ENCODE peak calls at places on chromosome 11, in six cellular contexts. One of them, this sample, is unnamed.

GRCh38 chr11:63966444-63966843 is 8.0 kb upstream of the COX8A start:
- DNase-seq in coronary artery: no peak
- DNase-seq in GM10248: no peak
- DNase-seq in CD8-positive, alpha-beta T cell: no peak
- DNase-seq in fibroblast of mammary gland: no peak
- DNase-seq in astrocyte: no peak
- DNase-seq in this sample: no peak

GRCh38 chr11:97570636-97571035 is 1180.8 kb downstream of the JRKL start:
- DNase-seq in coronary artery: no peak
- DNase-seq in GM10248: no peak
- DNase-seq in CD8-positive, alpha-beta T cell: no peak
- DNase-seq in fibroblast of mammary gland: no peak
- DNase-seq in astrocyte: no peak
- DNase-seq in this sample: no peak

GRCh38 chr11:6755303-6755952 is 16.3 kb downstream of the OR2AG2 start:
- DNase-seq in coronary artery: no peak
- DNase-seq in GM10248: peak; percentile 46
- DNase-seq in CD8-positive, alpha-beta T cell: peak; percentile 47
- DNase-seq in fibroblast of mammary gland: peak; percentile 43
- DNase-seq in astrocyte: no peak
- DNase-seq in this sample: no peak

GRCh38 chr11:63564785-63565350 is 1.7 kb upstream of the PLAAT2 start:
- DNase-seq in coronary artery: no peak
- DNase-seq in GM10248: no peak
- DNase-seq in CD8-positive, alpha-beta T cell: no peak
- DNase-seq in fibroblast of mammary gland: no peak
- DNase-seq in astrocyte: no peak
- DNase-seq in this sample: no peak

GRCh38 chr11:2913029-2913431 is 16.2 kb downstream of the PHLDA2 start:
- DNase-seq in coronary artery: no peak
- DNase-seq in GM10248: no peak
- DNase-seq in CD8-positive, alpha-beta T cell: no peak
- DNase-seq in fibroblast of mammary gland: peak; percentile 45
- DNase-seq in astrocyte: no peak
- DNase-seq in this sample: no peak

GRCh38 chr11:27720277-27720830 is 20.1 kb upstream of the BDNF start:
- DNase-seq in coronary artery: no peak
- DNase-seq in GM10248: peak; percentile 37
- DNase-seq in CD8-positive, alpha-beta T cell: no peak
- DNase-seq in fibroblast of mammary gland: peak; percentile 54
- DNase-seq in astrocyte: no peak
- DNase-seq in this sample: peak; percentile 27

GRCh38 chr11:2796508-2797180 is 88.9 kb downstream of the CDKN1C start:
- DNase-seq in coronary artery: peak; percentile 68
- DNase-seq in GM10248: no peak
- DNase-seq in CD8-positive, alpha-beta T cell: no peak
- DNase-seq in fibroblast of mammary gland: no peak
- DNase-seq in astrocyte: no peak
- DNase-seq in this sample: peak; percentile 9

GRCh38 chr11:94020777-94021615 is at the start of gene HEPHL1:
- DNase-seq in coronary artery: no peak
- DNase-seq in GM10248: no peak
- DNase-seq in CD8-positive, alpha-beta T cell: no peak
- DNase-seq in fibroblast of mammary gland: no peak
- DNase-seq in astrocyte: peak; percentile 29
- DNase-seq in this sample: no peak

GRCh38 chr11:119320593-119321524 is 3.9 kb upstream of the MCAM start:
- DNase-seq in coronary artery: peak; percentile 85
- DNase-seq in GM10248: peak; percentile 85
- DNase-seq in CD8-positive, alpha-beta T cell: peak; percentile 55
- DNase-seq in fibroblast of mammary gland: peak; percentile 25
- DNase-seq in astrocyte: peak; percentile 48
- DNase-seq in this sample: peak; percentile 86

GRCh38 chr11:94586978-94587377 is 19.8 kb downstream of the PIWIL4 start:
- DNase-seq in coronary artery: no peak
- DNase-seq in GM10248: no peak
- DNase-seq in CD8-positive, alpha-beta T cell: no peak
- DNase-seq in fibroblast of mammary gland: no peak
- DNase-seq in astrocyte: no peak
- DNase-seq in this sample: no peak

GRCh38 chr11:3854977-3855807 is at the start of gene STIM1:
- DNase-seq in coronary artery: peak; percentile 96
- DNase-seq in GM10248: peak; percentile 91
- DNase-seq in CD8-positive, alpha-beta T cell: peak; percentile 98
- DNase-seq in fibroblast of mammary gland: peak; percentile 90
- DNase-seq in astrocyte: peak; percentile 76
- DNase-seq in this sample: peak; percentile 96

GRCh38 chr11:83649468-83649915 is 363.3 kb upstream of the CCDC90B start:
- DNase-seq in coronary artery: no peak
- DNase-seq in GM10248: no peak
- DNase-seq in CD8-positive, alpha-beta T cell: no peak
- DNase-seq in fibroblast of mammary gland: no peak
- DNase-seq in astrocyte: no peak
- DNase-seq in this sample: no peak

GRCh38 chr11:8332196-8332595 is 68.5 kb upstream of the LMO1 start:
- DNase-seq in coronary artery: no peak
- DNase-seq in GM10248: peak; percentile 49
- DNase-seq in CD8-positive, alpha-beta T cell: no peak
- DNase-seq in fibroblast of mammary gland: no peak
- DNase-seq in astrocyte: no peak
- DNase-seq in this sample: no peak

GRCh38 chr11:12235549-12235944 is 125.2 kb downstream of the MICAL2 start:
- DNase-seq in coronary artery: no peak
- DNase-seq in GM10248: no peak
- DNase-seq in CD8-positive, alpha-beta T cell: no peak
- DNase-seq in fibroblast of mammary gland: peak; percentile 35
- DNase-seq in astrocyte: no peak
- DNase-seq in this sample: no peak

GRCh38 chr11:65506770-65507485 is 8.1 kb downstream of the MALAT1 start:
- DNase-seq in coronary artery: peak; percentile 83
- DNase-seq in GM10248: no peak
- DNase-seq in CD8-positive, alpha-beta T cell: peak; percentile 60
- DNase-seq in fibroblast of mammary gland: peak; percentile 97
- DNase-seq in astrocyte: peak; percentile 61
- DNase-seq in this sample: no peak

GRCh38 chr11:46183819-46184218 is 62.6 kb upstream of the PHF21A start:
- DNase-seq in coronary artery: no peak
- DNase-seq in GM10248: no peak
- DNase-seq in CD8-positive, alpha-beta T cell: no peak
- DNase-seq in fibroblast of mammary gland: peak; percentile 57
- DNase-seq in astrocyte: peak; percentile 76
- DNase-seq in this sample: no peak

GRCh38 chr11:70557742-70558485 is 159.6 kb downstream of the CTTN start:
- DNase-seq in coronary artery: no peak
- DNase-seq in GM10248: no peak
- DNase-seq in CD8-positive, alpha-beta T cell: no peak
- DNase-seq in fibroblast of mammary gland: no peak
- DNase-seq in astrocyte: peak; percentile 23
- DNase-seq in this sample: no peak

GRCh38 chr11:33000181-33000580 is 15.5 kb upstream of the DEPDC7 start:
- DNase-seq in coronary artery: no peak
- DNase-seq in GM10248: no peak
- DNase-seq in CD8-positive, alpha-beta T cell: no peak
- DNase-seq in fibroblast of mammary gland: peak; percentile 72
- DNase-seq in astrocyte: peak; percentile 87
- DNase-seq in this sample: no peak

GRCh38 chr11:66318576-66318970 is 1.7 kb upstream of the CD248 start:
- DNase-seq in coronary artery: no peak
- DNase-seq in GM10248: no peak
- DNase-seq in CD8-positive, alpha-beta T cell: no peak
- DNase-seq in fibroblast of mammary gland: peak; percentile 87
- DNase-seq in astrocyte: no peak
- DNase-seq in this sample: no peak

GRCh38 chr11:112659185-112659584 is 302.0 kb upstream of the NCAM1 start:
- DNase-seq in coronary artery: no peak
- DNase-seq in GM10248: no peak
- DNase-seq in CD8-positive, alpha-beta T cell: no peak
- DNase-seq in fibroblast of mammary gland: no peak
- DNase-seq in astrocyte: no peak
- DNase-seq in this sample: no peak

GRCh38 chr11:120811199-120811598 is 212.7 kb upstream of the TBCEL start:
- DNase-seq in coronary artery: no peak
- DNase-seq in GM10248: no peak
- DNase-seq in CD8-positive, alpha-beta T cell: no peak
- DNase-seq in fibroblast of mammary gland: no peak
- DNase-seq in astrocyte: no peak
- DNase-seq in this sample: no peak

GRCh38 chr11:114956565-114956964 is 278.2 kb downstream of the NXPE2 start:
- DNase-seq in coronary artery: no peak
- DNase-seq in GM10248: no peak
- DNase-seq in CD8-positive, alpha-beta T cell: no peak
- DNase-seq in fibroblast of mammary gland: no peak
- DNase-seq in astrocyte: no peak
- DNase-seq in this sample: no peak

GRCh38 chr11:114953039-114953438 is 274.7 kb downstream of the NXPE2 start:
- DNase-seq in coronary artery: no peak
- DNase-seq in GM10248: no peak
- DNase-seq in CD8-positive, alpha-beta T cell: no peak
- DNase-seq in fibroblast of mammary gland: no peak
- DNase-seq in astrocyte: no peak
- DNase-seq in this sample: no peak
- TF ChIP-seq CTCF in coronary artery: no peak
- TF ChIP-seq CTCF in GM10248: no peak
- TF ChIP-seq CTCF in CD8-positive, alpha-beta T cell: no peak
- TF ChIP-seq CTCF in fibroblast of mammary gland: no peak
- TF ChIP-seq CTCF in astrocyte: no peak
- TF ChIP-seq CTCF in this sample: no peak

DNA sequence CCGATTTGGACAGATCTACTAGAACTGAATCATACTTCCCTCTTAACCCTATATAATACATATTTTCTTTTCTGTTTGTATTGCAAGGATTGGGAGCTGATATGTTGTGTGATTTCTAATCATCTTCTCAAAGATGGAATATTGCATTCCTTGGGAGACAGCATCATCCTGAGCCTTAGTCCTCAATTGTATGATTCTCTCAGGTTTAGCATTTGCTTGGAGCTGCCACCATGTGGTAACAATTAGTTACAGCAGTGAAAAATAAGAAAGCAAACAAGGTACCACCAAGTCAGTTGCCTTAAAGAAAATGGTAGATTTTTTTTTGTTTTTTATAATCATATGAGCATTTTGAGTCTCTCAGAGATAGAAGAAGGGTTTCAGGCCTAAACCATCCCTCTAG is 11.9 kb downstream of the SNX19 start:
- DNase-seq in coronary artery: no peak
- DNase-seq in GM10248: no peak
- DNase-seq in CD8-positive, alpha-beta T cell: no peak
- DNase-seq in fibroblast of mammary gland: peak; percentile 35
- DNase-seq in astrocyte: no peak
- DNase-seq in this sample: no peak
- TF ChIP-seq CTCF in coronary artery: no peak
- TF ChIP-seq CTCF in GM10248: peak; percentile 26
- TF ChIP-seq CTCF in CD8-positive, alpha-beta T cell: no peak
- TF ChIP-seq CTCF in fibroblast of mammary gland: peak; percentile 43
- TF ChIP-seq CTCF in astrocyte: peak; percentile 25
- TF ChIP-seq CTCF in this sample: peak; percentile 13

GRCh38 chr11:79400717-79401330 is 40.0 kb downstream of the TENM4 start:
- DNase-seq in coronary artery: no peak
- DNase-seq in GM10248: peak; percentile 29
- DNase-seq in CD8-positive, alpha-beta T cell: no peak
- DNase-seq in fibroblast of mammary gland: peak; percentile 57
- DNase-seq in astrocyte: no peak
- DNase-seq in this sample: no peak
- TF ChIP-seq CTCF in coronary artery: peak; percentile 43
- TF ChIP-seq CTCF in GM10248: peak; percentile 63
- TF ChIP-seq CTCF in CD8-positive, alpha-beta T cell: no peak
- TF ChIP-seq CTCF in fibroblast of mammary gland: peak; percentile 77
- TF ChIP-seq CTCF in astrocyte: peak; percentile 49
- TF ChIP-seq CTCF in this sample: peak; percentile 54

DNA sequence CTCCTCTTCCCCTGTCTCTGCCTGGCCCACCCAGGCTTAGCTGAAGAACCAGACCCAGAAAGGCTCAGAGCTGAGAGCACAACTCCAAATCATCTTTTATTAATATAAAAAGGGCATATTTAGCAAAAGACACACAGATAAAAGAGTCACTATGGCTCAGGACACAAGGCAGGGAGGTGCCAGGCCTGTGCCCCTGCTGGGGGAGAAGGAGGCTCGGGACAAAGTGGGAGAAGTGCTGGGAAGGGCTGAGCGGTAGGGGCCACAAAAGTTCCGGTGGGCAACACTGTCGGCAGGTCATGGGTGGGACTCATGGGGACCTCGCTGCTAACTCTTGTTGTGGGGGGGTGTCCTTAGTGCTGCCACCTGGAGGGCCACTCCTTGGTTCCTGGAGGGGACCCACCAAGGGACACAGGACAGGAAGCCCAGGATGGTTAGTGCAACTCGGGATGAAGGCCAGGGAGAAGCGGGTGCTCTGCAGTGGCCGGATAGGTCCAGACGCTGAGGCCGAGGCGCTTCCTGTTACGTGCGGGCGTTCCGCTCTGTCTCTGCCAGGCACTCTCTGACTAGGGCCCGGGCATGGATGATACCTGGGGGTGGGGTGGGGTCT is 1.4 kb upstream of the PITPNM1 start:
- DNase-seq in coronary artery: no peak
- DNase-seq in GM10248: no peak
- DNase-seq in CD8-positive, alpha-beta T cell: no peak
- DNase-seq in fibroblast of mammary gland: no peak
- DNase-seq in astrocyte: no peak
- DNase-seq in this sample: no peak
- TF ChIP-seq CTCF in coronary artery: no peak
- TF ChIP-seq CTCF in GM10248: no peak
- TF ChIP-seq CTCF in CD8-positive, alpha-beta T cell: no peak
- TF ChIP-seq CTCF in fibroblast of mammary gland: no peak
- TF ChIP-seq CTCF in astrocyte: no peak
- TF ChIP-seq CTCF in this sample: peak; percentile 45

DNA sequence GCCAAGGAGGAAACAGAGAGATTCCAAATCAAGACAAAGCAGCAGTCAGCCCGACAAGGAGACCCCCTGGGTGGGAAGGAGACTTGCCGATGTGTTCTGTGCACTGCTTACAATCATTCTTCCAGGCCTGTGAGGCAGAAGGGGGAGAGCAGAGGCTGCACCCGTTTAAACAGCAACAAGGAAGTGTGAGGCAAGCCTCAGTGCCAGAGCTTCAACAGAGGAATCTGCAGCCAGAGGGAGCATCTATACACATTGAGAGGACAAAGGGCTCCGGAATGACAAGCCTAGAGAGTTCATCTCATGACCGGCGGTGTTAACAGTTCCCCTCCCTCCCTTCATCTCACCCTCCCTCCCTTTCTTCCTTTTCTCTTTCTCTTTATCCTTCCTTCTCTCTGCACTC is 121.2 kb downstream of the NXPE2 start:
- DNase-seq in coronary artery: no peak
- DNase-seq in GM10248: no peak
- DNase-seq in CD8-positive, alpha-beta T cell: no peak
- DNase-seq in fibroblast of mammary gland: no peak
- DNase-seq in astrocyte: no peak
- DNase-seq in this sample: no peak
- TF ChIP-seq CTCF in coronary artery: no peak
- TF ChIP-seq CTCF in GM10248: no peak
- TF ChIP-seq CTCF in CD8-positive, alpha-beta T cell: no peak
- TF ChIP-seq CTCF in fibroblast of mammary gland: no peak
- TF ChIP-seq CTCF in astrocyte: no peak
- TF ChIP-seq CTCF in this sample: no peak

GRCh38 chr11:35183526-35183925 is 44.6 kb downstream of the CD44 start:
- DNase-seq in coronary artery: no peak
- DNase-seq in GM10248: no peak
- DNase-seq in CD8-positive, alpha-beta T cell: no peak
- DNase-seq in fibroblast of mammary gland: no peak
- DNase-seq in astrocyte: no peak
- DNase-seq in this sample: no peak
- TF ChIP-seq CTCF in coronary artery: no peak
- TF ChIP-seq CTCF in GM10248: no peak
- TF ChIP-seq CTCF in CD8-positive, alpha-beta T cell: no peak
- TF ChIP-seq CTCF in fibroblast of mammary gland: no peak
- TF ChIP-seq CTCF in astrocyte: no peak
- TF ChIP-seq CTCF in this sample: no peak